ENCODE peak calls at places on chromosomes 12 and 14, in seven cellular contexts. S is RWPE1, V is foreskin keratinocyte, D is Peyer's patch, X is Caco-2, G is transverse colon, K is AG09319. W is an unnamed sample.

GRCh38 chr14:34043627-34044372 is 92.9 kb upstream of the EGLN3 start:
- DNase-seq in S (peak), V (peak), D (peak), X (peak), G (no peak), K (no peak), W (peak)

GRCh38 chr14:50600849-50601248 is 40.9 kb downstream of the ATL1 start:
- DNase-seq in S (no peak), V (no peak), D (no peak), X (no peak), G (no peak), K (no peak), W (no peak)

GRCh38 chr12:19689226-19689625 is 249.9 kb downstream of the AEBP2 start:
- DNase-seq in S (no peak), V (no peak), D (no peak), X (no peak), G (no peak), K (no peak), W (no peak)

GRCh38 chr12:57110189-57111045 is 745 bp downstream of the STAT6 start:
- DNase-seq in S (peak), V (no peak), D (peak), X (peak), G (peak), K (no peak), W (peak)

GRCh38 chr12:27751386-27752047 is 28.5 kb upstream of the KLHL42 start:
- DNase-seq in S (peak), V (peak), D (peak), X (peak), G (peak), K (no peak), W (no peak)

GRCh38 chr14:64725360-64725815 is 21.2 kb downstream of the PLEKHG3 start:
- DNase-seq in S (no peak), V (no peak), D (no peak), X (no peak), G (no peak), K (no peak), W (no peak)

GRCh38 chr14:55458800-55459577 is 18.6 kb upstream of the TBPL2 start:
- DNase-seq in S (peak), V (peak), D (no peak), X (no peak), G (no peak), K (no peak), W (no peak)

GRCh38 chr12:81896771-81897170 is 137.6 kb upstream of the PPFIA2 start:
- DNase-seq in S (no peak), V (peak), D (no peak), X (no peak), G (no peak), K (no peak), W (no peak)

GRCh38 chr14:58738189-58738836 is 100.6 kb downstream of the DACT1 start:
- DNase-seq in S (peak), V (peak), D (no peak), X (no peak), G (no peak), K (peak), W (no peak)

GRCh38 chr12:66236969-66237368 is 48.0 kb downstream of the IRAK3 start:
- DNase-seq in S (no peak), V (no peak), D (no peak), X (no peak), G (no peak), K (no peak), W (no peak)

GRCh38 chr14:96239759-96240158 is 16.3 kb upstream of the BDKRB1 start:
- DNase-seq in S (no peak), V (no peak), D (peak), X (peak), G (peak), K (no peak), W (no peak)

GRCh38 chr12:124764451-124764850 is 99.2 kb downstream of the SCARB1 start:
- DNase-seq in S (no peak), V (peak), D (peak), X (no peak), G (peak), K (no peak), W (no peak)

GRCh38 chr12:104138747-104139186 is 757 bp upstream of the NFYB start:
- DNase-seq in S (no peak), V (no peak), D (no peak), X (no peak), G (peak), K (no peak), W (no peak)

GRCh38 chr14:86022031-86022629 is 492.2 kb downstream of the FLRT2 start:
- DNase-seq in S (no peak), V (peak), D (no peak), X (no peak), G (no peak), K (no peak), W (no peak)

GRCh38 chr14:61537567-61538463 is 157.5 kb upstream of the HIF1A start:
- DNase-seq in S (peak), V (peak), D (peak), X (peak), G (peak), K (no peak), W (no peak)

DNA sequence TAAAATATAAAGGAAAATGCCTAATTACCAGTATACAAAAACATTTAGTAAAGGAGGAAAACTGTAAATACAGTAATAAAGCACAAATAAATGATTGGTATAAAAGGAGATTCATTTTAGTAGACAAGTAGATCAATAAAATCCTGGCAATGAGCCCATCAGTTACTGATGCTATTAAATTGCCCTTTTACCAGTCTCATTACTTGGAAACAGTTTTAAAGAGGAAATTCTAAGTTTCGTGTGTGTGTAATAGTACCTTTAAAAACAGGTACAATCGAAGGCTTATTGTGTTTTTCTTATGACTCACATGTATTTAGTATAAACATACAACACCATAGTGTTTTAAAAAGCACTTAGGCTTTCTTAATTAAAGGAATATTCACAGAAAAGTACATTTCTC is 46.4 kb upstream of the SYT10 start:
- DNase-seq in S (no peak), V (no peak), D (no peak), X (no peak), G (no peak), K (no peak), W (no peak)
- TF ChIP-seq CTCF in S (no peak), V (no peak), D (no peak), X (no peak), G (no peak), K (no peak), W (no peak)

GRCh38 chr12:96824838-96825236 is 82.2 kb upstream of the NEDD1 start:
- DNase-seq in S (no peak), V (no peak), D (no peak), X (no peak), G (no peak), K (no peak), W (no peak)

GRCh38 chr12:96831346-96831745 is 75.7 kb upstream of the NEDD1 start:
- DNase-seq in S (no peak), V (no peak), D (no peak), X (no peak), G (no peak), K (no peak), W (no peak)

GRCh38 chr12:96829354-96829753 is 77.7 kb upstream of the NEDD1 start:
- DNase-seq in S (no peak), V (no peak), D (no peak), X (no peak), G (no peak), K (no peak), W (no peak)

GRCh38 chr12:96824074-96824837 is 82.8 kb upstream of the NEDD1 start:
- DNase-seq in S (no peak), V (no peak), D (no peak), X (no peak), G (no peak), K (no peak), W (no peak)

DNA sequence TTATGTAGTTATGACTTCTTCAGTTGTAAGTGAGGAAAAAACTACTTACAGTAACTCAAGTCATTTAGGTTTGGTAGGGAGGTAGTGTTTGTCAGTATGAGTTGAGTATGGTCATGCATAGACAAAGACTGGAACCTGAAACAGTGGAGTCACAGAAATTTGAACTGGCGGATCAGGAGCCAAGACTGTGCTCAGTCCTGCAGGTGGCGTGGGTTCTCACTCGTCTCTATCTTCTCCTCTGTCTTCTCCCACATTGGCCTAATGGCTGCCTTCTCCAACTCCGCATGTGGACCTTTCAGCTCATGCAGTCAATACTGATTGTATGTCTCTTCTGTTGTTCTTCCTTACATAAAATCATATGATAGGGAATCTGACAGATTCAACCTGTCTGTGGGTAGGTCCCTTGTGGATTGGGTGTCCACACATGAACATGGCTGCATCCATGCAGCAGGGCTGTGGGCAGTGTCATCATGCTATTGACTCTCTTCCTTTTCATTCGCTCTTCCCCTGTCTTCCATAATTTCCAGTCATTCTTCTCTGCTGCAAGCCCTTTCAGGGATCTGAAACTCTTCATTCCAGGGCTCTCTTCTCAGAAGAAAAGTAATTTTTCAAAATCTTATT is 78.8 kb upstream of the NEDD1 start:
- DNase-seq in S (no peak), V (no peak), D (no peak), X (no peak), G (no peak), K (no peak), W (no peak)
- TF ChIP-seq CTCF in S (no peak), V (peak), D (no peak), X (no peak), G (no peak), K (no peak), W (no peak)

DNA sequence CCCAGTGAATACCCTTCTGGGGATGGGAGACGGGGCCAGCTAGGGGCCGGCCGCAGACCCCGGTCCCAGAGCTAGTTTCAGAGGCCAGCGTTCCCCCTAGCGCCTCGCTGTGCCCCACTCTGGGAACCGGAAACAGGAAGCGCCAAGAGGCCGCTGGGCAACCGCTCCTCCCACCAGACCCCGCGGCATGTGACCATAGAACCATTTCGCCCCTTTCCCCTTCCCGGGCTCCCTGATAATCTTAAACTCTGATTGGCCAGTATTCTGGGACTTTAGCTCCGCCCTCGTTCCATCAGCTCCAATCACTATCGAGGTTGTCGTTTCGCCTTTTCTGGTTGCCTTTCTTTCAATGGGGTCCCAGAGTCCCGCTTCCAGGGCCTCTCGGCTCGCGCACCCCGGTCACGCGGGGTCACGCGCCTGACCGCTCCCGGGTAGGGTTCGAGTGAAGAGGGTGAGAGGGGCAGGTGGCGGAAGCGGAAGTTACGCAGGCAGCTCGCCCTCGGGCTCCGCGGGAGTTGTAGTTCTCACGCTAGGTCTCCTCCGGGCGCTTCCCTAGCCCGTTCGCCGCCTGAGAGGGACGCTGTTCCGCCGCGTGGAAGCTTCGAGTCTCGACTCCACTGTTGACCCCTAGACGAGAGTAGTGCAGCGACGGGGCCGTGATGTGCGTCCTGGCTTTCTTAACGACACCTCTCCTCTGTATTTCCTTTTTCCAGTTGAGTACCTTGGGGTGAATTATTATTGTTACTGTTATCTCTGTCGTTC is at the start of gene M6PR:
- DNase-seq in S (peak), V (peak), D (peak), X (peak), G (peak), K (peak), W (peak)
- TF ChIP-seq CTCF in S (peak), V (peak), D (peak), X (peak), G (peak), K (peak), W (peak)

GRCh38 chr14:29710015-29710414 is 217.6 kb downstream of the PRKD1 start:
- DNase-seq in S (no peak), V (no peak), D (no peak), X (no peak), G (no peak), K (no peak), W (no peak)
- TF ChIP-seq CTCF in S (no peak), V (no peak), D (no peak), X (peak), G (peak), K (no peak), W (no peak)

GRCh38 chr14:52551696-52552062 is 626 bp downstream of the TXNDC16 start:
- DNase-seq in S (peak), V (peak), D (no peak), X (no peak), G (no peak), K (no peak), W (no peak)

GRCh38 chr14:52553671-52554575 is 1.3 kb downstream of the GPR137C start:
- DNase-seq in S (peak), V (peak), D (peak), X (peak), G (peak), K (peak), W (peak)

GRCh38 chr14:52553002-52553670 is 500 bp downstream of the GPR137C start:
- DNase-seq in S (peak), V (peak), D (peak), X (no peak), G (peak), K (no peak), W (peak)

GRCh38 chr14:52551205-52551604 is 1.1 kb downstream of the TXNDC16 start:
- DNase-seq in S (no peak), V (no peak), D (no peak), X (no peak), G (no peak), K (no peak), W (no peak)

GRCh38 chr14:52552063-52552988 is at the start of the genes GPR137C and TXNDC16:
- DNase-seq in S (peak), V (peak), D (peak), X (peak), G (peak), K (peak), W (peak)
- TF ChIP-seq CTCF in S (no peak), V (peak), D (peak), X (no peak), G (no peak), K (no peak), W (no peak)

GRCh38 chr12:2198542-2198941 is 145.8 kb downstream of the CACNA1C start:
- DNase-seq in S (no peak), V (no peak), D (no peak), X (no peak), G (no peak), K (no peak), W (no peak)
- TF ChIP-seq CTCF in S (no peak), V (no peak), D (no peak), X (no peak), G (no peak), K (no peak), W (no peak)